ENCODE peak calls at places on chromosomes 11 and 22, in seven cellular contexts. E is transverse colon, Q is heart left ventricle, L is HCT116, F is IMR-90, V is GM12891, O is sigmoid colon. R is an unnamed sample.

GRCh38 chr11:4074266-4074665 is 20.3 kb upstream of the RRM1 start:
- DNase-seq in F (no peak), L (no peak), Q (no peak), V (no peak), O (no peak), E (no peak), R (no peak)

GRCh38 chr11:133019545-133019944 is 512.8 kb downstream of the OPCML start:
- DNase-seq in O (no peak), V (no peak), Q (no peak), E (no peak), L (no peak), F (no peak), R (no peak)

GRCh38 chr11:2807801-2808241 is 77.8 kb downstream of the CDKN1C start:
- DNase-seq in Q (peak; percentile 13), V (no peak), L (no peak), F (no peak), E (peak; percentile 7), O (peak; percentile 75), R (no peak)

GRCh38 chr11:10329935-10330334 is 25.1 kb downstream of the ADM start:
- DNase-seq in F (peak; percentile 96), V (no peak), Q (no peak), E (no peak), O (no peak), L (no peak), R (no peak)

GRCh38 chr11:125215951-125216350 is 51.4 kb downstream of the PKNOX2 start:
- DNase-seq in F (no peak), Q (no peak), E (no peak), V (no peak), L (no peak), O (no peak), R (no peak)

GRCh38 chr11:2561283-2562180 is 116.7 kb downstream of the KCNQ1 start:
- DNase-seq in L (no peak), Q (no peak), F (no peak), E (peak; percentile 6), V (no peak), O (peak; percentile 50), R (no peak)

GRCh38 chr11:12506502-12506921 is 129.1 kb downstream of the PARVA start:
- DNase-seq in L (no peak), Q (no peak), F (peak; percentile 59), O (no peak), V (no peak), E (no peak), R (no peak)

GRCh38 chr11:86488553-86488952 is 113.9 kb downstream of the CCDC81 start:
- DNase-seq in Q (no peak), F (no peak), O (no peak), E (no peak), L (no peak), V (no peak), R (no peak)

GRCh38 chr22:22752199-22752555 is 107.8 kb downstream of the GGTLC2 start:
- DNase-seq in Q (no peak), O (no peak), L (no peak), V (no peak), E (no peak), F (no peak), R (no peak)

GRCh38 chr22:22749167-22749758 is 104.8 kb downstream of the GGTLC2 start:
- DNase-seq in V (no peak), L (no peak), O (no peak), F (no peak), Q (no peak), E (no peak), R (no peak)

GRCh38 chr22:22750335-22751042 is 106.1 kb downstream of the GGTLC2 start:
- DNase-seq in E (no peak), L (no peak), F (no peak), V (no peak), Q (no peak), O (no peak), R (no peak)

GRCh38 chr22:22752556-22753477 is 108.4 kb downstream of the GGTLC2 start:
- DNase-seq in F (peak; percentile 47), L (no peak), E (no peak), O (no peak), Q (no peak), V (no peak), R (peak; percentile 6)

DNA sequence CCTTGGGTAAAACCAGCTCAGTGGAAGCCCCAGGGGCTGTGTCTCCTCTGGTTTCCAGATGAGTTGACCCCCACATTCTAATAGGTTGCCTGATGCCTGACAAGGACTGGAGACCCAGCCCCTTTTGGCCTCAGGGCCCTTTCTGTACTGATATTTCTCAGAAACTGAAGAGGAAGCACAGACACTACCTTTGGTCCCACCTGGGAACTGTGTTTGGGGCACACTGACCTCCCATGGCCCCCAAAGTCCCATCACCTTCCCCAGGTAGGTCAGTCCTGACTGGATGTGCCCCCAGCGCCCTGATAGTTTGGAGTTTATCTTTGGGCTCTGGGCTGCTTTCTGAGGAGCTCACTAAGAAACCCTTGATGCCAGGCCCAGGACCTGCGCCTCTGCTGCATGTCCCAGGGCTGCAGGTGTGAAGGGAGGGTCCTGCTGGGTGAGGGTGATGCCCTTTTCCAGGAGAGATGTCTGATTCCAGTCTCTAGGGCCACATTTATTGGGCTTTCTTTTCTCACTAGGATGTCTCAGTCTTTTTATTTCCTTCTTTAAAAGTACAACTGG is 106.7 kb downstream of the GGTLC2 start:
- DNase-seq in Q (no peak), O (no peak), L (no peak), V (no peak), F (no peak), E (no peak), R (no peak)
- TF ChIP-seq POLR2A in Q (no peak), O (no peak), L (no peak), V (no peak), F (no peak), E (no peak), R (no peak)

GRCh38 chr11:64778223-64778472 is 194 bp downstream of the SF1 start:
- DNase-seq in E (no peak), F (no peak), V (no peak), O (no peak), L (no peak), Q (no peak), R (no peak)
- TF ChIP-seq POLR2A in E (no peak), F (no peak), V (no peak), O (no peak), L (no peak), Q (no peak), R (no peak)

DNA sequence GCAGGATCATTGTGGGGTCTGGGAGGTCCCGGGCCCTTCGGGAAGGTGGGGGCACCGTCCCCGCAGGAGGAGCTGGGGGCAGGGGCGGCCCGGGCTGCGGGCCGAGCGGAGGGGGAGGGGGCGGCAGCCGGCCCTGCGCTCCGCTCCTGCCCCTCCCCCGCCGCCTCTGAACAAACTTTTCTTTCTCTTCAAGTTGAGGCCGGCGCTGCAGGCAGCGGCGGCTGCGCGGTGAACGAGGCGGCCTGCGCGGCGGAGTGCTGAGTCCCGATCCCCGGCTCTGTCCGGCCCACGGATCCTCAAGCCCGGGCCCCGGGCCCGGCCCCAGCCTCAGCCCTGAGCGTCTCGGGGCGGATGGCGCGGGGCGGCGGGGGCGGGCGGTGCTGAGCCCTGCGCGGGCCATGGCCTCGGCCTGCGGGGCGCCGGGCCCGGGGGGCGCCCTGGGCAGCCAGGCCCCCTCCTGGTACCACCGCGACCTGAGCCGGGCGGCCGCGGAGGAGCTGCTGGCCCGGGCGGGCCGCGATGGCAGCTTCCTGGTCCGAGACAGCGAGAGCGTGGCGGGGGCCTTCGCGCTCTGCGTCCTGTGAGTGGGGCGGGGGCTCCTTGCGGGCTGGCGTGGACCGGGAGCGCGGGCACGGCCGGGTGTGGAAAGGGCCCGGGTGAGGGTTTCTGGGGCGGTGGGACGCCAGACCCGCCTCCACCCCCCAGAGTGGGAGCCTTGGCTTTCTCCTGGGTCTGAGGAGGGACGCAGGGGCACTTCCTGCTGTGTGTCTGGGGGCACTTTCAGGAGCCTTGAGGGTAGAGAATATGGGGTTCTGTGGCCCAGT is at the start of gene INPPL1:
- DNase-seq in E (peak; percentile 64), Q (peak; percentile 68), F (no peak), O (peak; percentile 81), V (no peak), L (no peak), R (peak; percentile 51)
- TF ChIP-seq POLR2A in E (no peak), Q (no peak), F (no peak), O (no peak), V (no peak), L (no peak), R (no peak)

DNA sequence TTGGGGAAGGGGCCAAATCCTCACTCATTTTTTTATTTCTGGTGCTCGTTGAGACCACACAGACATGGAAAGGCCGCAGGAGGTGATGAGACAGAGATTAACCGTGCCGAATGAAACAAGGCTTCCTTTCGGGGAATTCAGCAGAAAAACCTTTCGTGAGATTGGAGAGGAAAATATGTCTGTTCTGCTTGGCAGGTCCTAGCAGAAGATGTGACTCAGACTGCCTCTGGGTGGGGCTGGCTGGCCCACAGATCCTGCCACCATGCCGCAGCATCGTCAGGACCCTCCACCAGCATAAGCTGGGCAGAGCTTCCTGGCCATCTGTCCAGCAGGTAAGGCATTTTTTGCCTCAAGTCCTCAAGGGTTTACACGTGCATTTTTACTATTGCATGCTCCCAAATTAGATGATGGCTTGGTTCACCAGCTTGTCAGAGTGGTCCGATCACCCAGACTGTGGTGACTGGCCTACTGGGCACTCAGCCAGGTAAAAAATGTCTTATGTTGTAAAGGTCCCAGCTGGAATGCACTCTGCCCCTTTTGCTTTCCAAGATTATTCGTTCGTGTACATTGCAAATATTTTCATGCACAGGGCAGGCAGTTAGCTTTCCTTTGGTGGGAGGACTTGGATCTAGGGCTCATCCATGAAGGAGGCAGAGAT is 1.5 kb downstream of the DDB2 start:
- DNase-seq in V (no peak), E (peak; percentile 68), Q (no peak), L (peak; percentile 45), F (peak; percentile 87), O (no peak), R (peak; percentile 64)
- TF ChIP-seq POLR2A in V (peak; percentile 32), E (no peak), Q (no peak), L (no peak), F (no peak), O (no peak), R (peak; percentile 70)

GRCh38 chr11:779955-780532 is 2.8 kb upstream of the GATD1 start:
- DNase-seq in E (no peak), V (no peak), L (no peak), Q (no peak), O (no peak), F (no peak), R (no peak)

GRCh38 chr11:779120-779954 is 2.0 kb upstream of the GATD1 start:
- DNase-seq in F (no peak), Q (peak; percentile 16), E (peak; percentile 7), V (no peak), O (no peak), L (no peak), R (no peak)

GRCh38 chr11:774873-775592 is 2.3 kb downstream of the GATD1 start:
- DNase-seq in F (peak; percentile 33), L (no peak), V (no peak), E (no peak), O (peak; percentile 64), Q (peak; percentile 16), R (no peak)

GRCh38 chr11:776459-777287 is 614 bp downstream of the GATD1 start:
- DNase-seq in O (peak; percentile 70), V (peak; percentile 77), L (no peak), E (no peak), F (no peak), Q (peak; percentile 32), R (peak; percentile 82)

GRCh38 chr11:777288-778255 is at the start of gene GATD1:
- DNase-seq in L (peak; percentile 46), O (peak; percentile 95), E (peak; percentile 95), Q (peak; percentile 94), V (peak; percentile 100), F (peak; percentile 75), R (peak; percentile 92)
- TF ChIP-seq POLR2A in L (peak; percentile 97), O (peak; percentile 41), E (peak; percentile 65), Q (peak; percentile 92), V (peak; percentile 54), F (peak; percentile 87), R (peak; percentile 87)

R was measured in erythroblast.